ENCODE peak calls at places on chromosomes 11 and 22, in eight cellular contexts. H is bronchial epithelial cell, P is heart right ventricle, O is cardiac muscle cell, V is epithelial cell of proximal tubule, A is cardiac fibroblast, F is AG04450, N is RWPE2. D is an unnamed sample.
A peak's percentile ranks its signal among the peaks of the same experiment; 100 is the strongest.

GRCh38 chr11:94417386-94417987 is 16.3 kb upstream of the GPR83 start:
- DNase-seq in A (peak; percentile 63), V (no peak), O (peak; percentile 11), H (peak; percentile 34), P (no peak), N (no peak), F (peak; percentile 38), D (peak; percentile 52)

GRCh38 chr22:44024288-44024908 is at the start of gene PARVB:
- DNase-seq in P (peak; percentile 59), V (no peak), H (no peak), O (peak; percentile 47), N (no peak), F (no peak), A (no peak), D (peak; percentile 28)

GRCh38 chr11:15627560-15627959 is 512.8 kb downstream of the INSC start:
- DNase-seq in H (peak; percentile 41), F (peak; percentile 7), O (no peak), P (no peak), A (no peak), V (peak; percentile 52), N (no peak), D (peak; percentile 8)

GRCh38 chr11:43447124-43447523 is 88.4 kb downstream of the TTC17 start:
- DNase-seq in O (no peak), A (peak; percentile 1), V (no peak), P (no peak), N (no peak), F (no peak), H (no peak), D (no peak)

GRCh38 chr11:83054001-83054400 is 17.7 kb downstream of the RAB30 start:
- DNase-seq in V (no peak), F (no peak), P (no peak), N (no peak), O (no peak), A (no peak), H (no peak), D (no peak)

GRCh38 chr11:65786008-65786785 is 666 bp upstream of the OVOL1 start:
- DNase-seq in V (no peak), N (no peak), F (no peak), P (no peak), A (no peak), O (no peak), H (no peak), D (no peak)

GRCh38 chr22:24485608-24486007 is 9.5 kb upstream of the UPB1 start:
- DNase-seq in V (no peak), N (no peak), P (no peak), F (no peak), O (no peak), H (no peak), A (no peak), D (no peak)

GRCh38 chr22:23393721-23394320 is 186.3 kb downstream of the IGLL1 start:
- DNase-seq in F (no peak), P (no peak), O (no peak), H (no peak), N (no peak), A (no peak), V (no peak), D (no peak)

GRCh38 chr11:71338806-71339177 is 86.4 kb upstream of the SHANK2 start:
- DNase-seq in A (no peak), P (no peak), V (no peak), F (peak; percentile 29), O (no peak), H (no peak), N (no peak), D (no peak)

GRCh38 chr11:10091314-10092045 is 202.5 kb downstream of the SBF2 start:
- DNase-seq in F (no peak), O (no peak), P (no peak), V (no peak), H (no peak), N (no peak), A (peak; percentile 50), D (no peak)

GRCh38 chr11:73866586-73866996 is 10.1 kb downstream of the COA4 start:
- DNase-seq in V (peak; percentile 93), P (no peak), F (peak; percentile 62), A (peak; percentile 91), H (peak; percentile 84), O (no peak), N (no peak), D (peak; percentile 88)

GRCh38 chr22:30694638-30695350 is at the start of gene OSBP2:
- DNase-seq in N (peak; percentile 68), O (peak; percentile 77), A (no peak), P (peak; percentile 38), F (no peak), V (no peak), H (no peak), D (no peak)

GRCh38 chr11:34214961-34215805 is 109.8 kb downstream of the NAT10 start:
- DNase-seq in P (no peak), O (no peak), H (peak; percentile 95), A (no peak), N (peak; percentile 81), V (no peak), F (no peak), D (peak; percentile 46)

GRCh38 chr11:69791266-69791665 is 16.1 kb upstream of the FGF4 start:
- DNase-seq in A (peak; percentile 46), H (no peak), V (no peak), N (peak; percentile 27), O (no peak), P (no peak), F (no peak), D (peak; percentile 70)

GRCh38 chr11:108697872-108698473 is 33.1 kb downstream of the DDX10 start:
- DNase-seq in N (no peak), O (peak; percentile 79), P (no peak), H (peak; percentile 79), F (peak; percentile 58), A (peak; percentile 88), V (peak; percentile 22), D (peak; percentile 80)

GRCh38 chr11:78350646-78351165 is 66.9 kb downstream of the GAB2 start:
- DNase-seq in H (no peak), O (no peak), F (no peak), V (peak; percentile 20), N (no peak), P (no peak), A (peak; percentile 80), D (peak; percentile 61)

GRCh38 chr11:78351193-78351592 is 66.4 kb downstream of the GAB2 start:
- DNase-seq in N (no peak), V (no peak), A (no peak), O (no peak), H (no peak), F (no peak), P (no peak), D (no peak)

GRCh38 chr11:78349114-78349513 is 68.5 kb downstream of the GAB2 start:
- DNase-seq in N (no peak), H (no peak), O (no peak), V (no peak), F (no peak), P (no peak), A (no peak), D (no peak)

GRCh38 chr11:78349614-78350013 is 68.0 kb downstream of the GAB2 start:
- DNase-seq in O (no peak), A (peak; percentile 66), F (no peak), N (no peak), V (no peak), H (no peak), P (no peak), D (peak; percentile 26)

GRCh38 chr11:78350101-78350645 is 67.4 kb downstream of the GAB2 start:
- DNase-seq in A (peak; percentile 76), P (no peak), F (peak; percentile 37), N (no peak), V (no peak), O (no peak), H (no peak), D (peak; percentile 49)
- H3K4me3 ChIP-seq in A (no peak overlapping the region), P (peak overlapping the region; percentile 40), F (peak overlapping the region; percentile 34), N (no peak overlapping the region), V (peak overlapping the region; percentile 33), O (no peak overlapping the region), H (no peak overlapping the region), D (peak overlapping the region; percentile 32)

GRCh38 chr11:2374456-2375201 is 2.5 kb upstream of the CD81 start:
- DNase-seq in A (no peak), O (no peak), P (no peak), F (no peak), N (no peak), V (no peak), H (no peak), D (no peak)

GRCh38 chr11:2375964-2376551 is 1.1 kb upstream of the CD81 start:
- DNase-seq in F (no peak), V (peak; percentile 70), A (no peak), O (no peak), P (no peak), N (no peak), H (no peak), D (no peak)

GRCh38 chr11:2376751-2377451 is at the start of gene CD81:
- DNase-seq in N (no peak), A (peak; percentile 58), H (no peak), V (no peak), P (peak; percentile 68), F (no peak), O (peak; percentile 75), D (no peak)

GRCh38 chr11:2377511-2378443 is 667 bp downstream of the CD81 start:
- DNase-seq in V (no peak), F (no peak), H (no peak), P (peak; percentile 73), A (peak; percentile 55), N (no peak), O (peak; percentile 68), D (peak; percentile 48)

GRCh38 chr11:2375341-2375853 is 1.7 kb upstream of the CD81 start:
- DNase-seq in V (no peak), N (no peak), H (no peak), P (no peak), O (peak; percentile 72), F (no peak), A (no peak), D (no peak)
- TF ChIP-seq CTCF in V (no peak), N (no peak), H (no peak), P (no peak), O (no peak), F (no peak), A (no peak), D (no peak)

DNA sequence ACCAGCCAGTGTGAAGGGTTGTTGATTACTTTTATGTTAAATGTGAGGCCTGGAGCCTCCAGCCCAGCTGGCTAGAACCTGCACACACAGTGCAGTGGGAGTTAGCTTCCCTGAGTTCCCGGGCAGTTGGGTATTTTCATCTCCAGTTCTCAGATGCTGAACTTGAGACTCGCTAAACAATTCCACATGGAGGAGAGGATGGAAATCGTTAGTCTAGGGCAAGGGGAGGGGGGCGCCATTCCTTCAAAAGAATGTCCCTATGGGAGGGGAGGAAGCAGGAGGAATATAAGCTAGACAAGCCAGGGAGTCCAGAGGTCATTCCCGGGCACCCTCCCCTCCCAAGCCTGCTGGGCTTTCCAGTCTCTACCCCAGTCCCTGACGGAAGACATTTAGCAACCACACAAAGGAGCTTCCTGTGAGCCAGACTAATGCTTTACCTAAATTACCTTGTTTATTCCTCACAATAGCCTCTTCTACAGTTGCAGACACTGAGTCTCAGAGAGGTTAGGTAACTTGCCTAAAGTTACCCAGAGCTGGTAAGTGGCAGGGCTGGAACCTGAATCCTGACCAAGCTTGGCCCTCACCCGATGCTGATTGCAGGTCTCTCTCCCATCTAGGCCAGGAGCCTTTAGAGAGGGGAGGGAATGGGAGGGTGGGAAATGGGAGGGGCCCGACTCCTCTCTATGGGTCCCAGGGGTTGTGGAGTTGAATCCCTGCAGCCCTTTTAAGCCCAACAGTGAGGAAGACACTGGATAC is 1.9 kb upstream of the TSKU start:
- DNase-seq in P (no peak), V (no peak), F (no peak), O (no peak), N (no peak), H (no peak), A (no peak), D (peak; percentile 78)
- H3K4me3 ChIP-seq in P (peak overlapping the region; percentile 89), V (no peak overlapping the region), F (peak overlapping the region; percentile 69), O (no peak overlapping the region), N (no peak overlapping the region), H (no peak overlapping the region), A (no peak overlapping the region), D (no peak overlapping the region)

GRCh38 chr11:114050258-114050927 is 9.1 kb upstream of the ZBTB16 start:
- DNase-seq in O (no peak), A (no peak), F (no peak), P (no peak), V (no peak), H (no peak), N (no peak), D (no peak)
- TF ChIP-seq CTCF in O (no peak), A (no peak), F (no peak), P (no peak), V (no peak), H (no peak), N (no peak), D (no peak)

D was measured in AG10803.